ENCODE peak calls at places on chromosomes 13 and 19, in nine cellular contexts. One of them, this sample, is unnamed.

GRCh38 chr13:45104294-45104693 is 16.0 kb upstream of the GTF2F2 start:
- DNase-seq in fibroblast of lung: no peak
- DNase-seq in PC-9: no peak
- DNase-seq in heart left ventricle: no peak
- DNase-seq in lower leg skin: no peak
- DNase-seq in glutamatergic neuron: no peak
- DNase-seq in dorsolateral prefrontal cortex: no peak
- DNase-seq in breast epithelium: no peak
- DNase-seq in retinal pigment epithelial cell: no peak
- DNase-seq in this sample: no peak

GRCh38 chr19:46624958-46625661 is at the start of gene PTGIR:
- DNase-seq in fibroblast of lung: peak; percentile 78
- DNase-seq in PC-9: no peak
- DNase-seq in heart left ventricle: peak; percentile 85
- DNase-seq in lower leg skin: peak; percentile 95
- DNase-seq in glutamatergic neuron: no peak
- DNase-seq in dorsolateral prefrontal cortex: no peak
- DNase-seq in breast epithelium: no peak
- DNase-seq in retinal pigment epithelial cell: no peak
- DNase-seq in this sample: no peak

GRCh38 chr19:17209126-17210036 is 5.8 kb upstream of the USE1 start:
- DNase-seq in fibroblast of lung: peak; percentile 16
- DNase-seq in PC-9: peak; percentile 19
- DNase-seq in heart left ventricle: no peak
- DNase-seq in lower leg skin: no peak
- DNase-seq in glutamatergic neuron: peak; percentile 72
- DNase-seq in dorsolateral prefrontal cortex: no peak
- DNase-seq in breast epithelium: no peak
- DNase-seq in retinal pigment epithelial cell: no peak
- DNase-seq in this sample: no peak

GRCh38 chr19:55441319-55441691 is 1.8 kb downstream of the SHISA7 start:
- DNase-seq in fibroblast of lung: no peak
- DNase-seq in PC-9: no peak
- DNase-seq in heart left ventricle: no peak
- DNase-seq in lower leg skin: no peak
- DNase-seq in glutamatergic neuron: no peak
- DNase-seq in dorsolateral prefrontal cortex: no peak
- DNase-seq in breast epithelium: no peak
- DNase-seq in retinal pigment epithelial cell: no peak
- DNase-seq in this sample: no peak

GRCh38 chr13:40124648-40125045 is 469.2 kb downstream of the COG6 start:
- DNase-seq in fibroblast of lung: no peak
- DNase-seq in PC-9: no peak
- DNase-seq in heart left ventricle: no peak
- DNase-seq in lower leg skin: no peak
- DNase-seq in glutamatergic neuron: no peak
- DNase-seq in dorsolateral prefrontal cortex: no peak
- DNase-seq in breast epithelium: no peak
- DNase-seq in retinal pigment epithelial cell: no peak
- DNase-seq in this sample: no peak

GRCh38 chr13:45630791-45631190 is 15.3 kb upstream of the ERICH6B start:
- DNase-seq in fibroblast of lung: no peak
- DNase-seq in PC-9: no peak
- DNase-seq in heart left ventricle: no peak
- DNase-seq in lower leg skin: no peak
- DNase-seq in glutamatergic neuron: no peak
- DNase-seq in dorsolateral prefrontal cortex: no peak
- DNase-seq in breast epithelium: no peak
- DNase-seq in retinal pigment epithelial cell: no peak
- DNase-seq in this sample: no peak

GRCh38 chr13:105814219-105814901 is 721.1 kb downstream of the EFNB2 start:
- DNase-seq in fibroblast of lung: no peak
- DNase-seq in PC-9: peak; percentile 49
- DNase-seq in heart left ventricle: no peak
- DNase-seq in lower leg skin: no peak
- DNase-seq in glutamatergic neuron: no peak
- DNase-seq in dorsolateral prefrontal cortex: no peak
- DNase-seq in breast epithelium: no peak
- DNase-seq in retinal pigment epithelial cell: peak; percentile 55
- DNase-seq in this sample: no peak

GRCh38 chr13:76349700-76350099 is 536.5 kb downstream of the KCTD12 start:
- DNase-seq in fibroblast of lung: no peak
- DNase-seq in PC-9: no peak
- DNase-seq in heart left ventricle: no peak
- DNase-seq in lower leg skin: no peak
- DNase-seq in glutamatergic neuron: no peak
- DNase-seq in dorsolateral prefrontal cortex: no peak
- DNase-seq in breast epithelium: no peak
- DNase-seq in retinal pigment epithelial cell: peak; percentile 68
- DNase-seq in this sample: peak; percentile 32

GRCh38 chr13:35475960-35476943 is at the start of gene MAB21L1:
- DNase-seq in fibroblast of lung: peak; percentile 52
- DNase-seq in PC-9: no peak
- DNase-seq in heart left ventricle: peak; percentile 46
- DNase-seq in lower leg skin: peak; percentile 78
- DNase-seq in glutamatergic neuron: peak; percentile 72
- DNase-seq in dorsolateral prefrontal cortex: peak; percentile 51
- DNase-seq in breast epithelium: no peak
- DNase-seq in retinal pigment epithelial cell: peak; percentile 89
- DNase-seq in this sample: peak; percentile 36

GRCh38 chr19:30017172-30017571 is 75.1 kb downstream of the URI1 start:
- DNase-seq in fibroblast of lung: no peak
- DNase-seq in PC-9: no peak
- DNase-seq in heart left ventricle: no peak
- DNase-seq in lower leg skin: no peak
- DNase-seq in glutamatergic neuron: no peak
- DNase-seq in dorsolateral prefrontal cortex: no peak
- DNase-seq in breast epithelium: no peak
- DNase-seq in retinal pigment epithelial cell: no peak
- DNase-seq in this sample: no peak

GRCh38 chr19:48940902-48941301 is 7.4 kb downstream of the DHDH start:
- DNase-seq in fibroblast of lung: no peak
- DNase-seq in PC-9: no peak
- DNase-seq in heart left ventricle: no peak
- DNase-seq in lower leg skin: no peak
- DNase-seq in glutamatergic neuron: no peak
- DNase-seq in dorsolateral prefrontal cortex: no peak
- DNase-seq in breast epithelium: no peak
- DNase-seq in retinal pigment epithelial cell: no peak
- DNase-seq in this sample: no peak

GRCh38 chr13:43587376-43587775 is 199.4 kb downstream of the ENOX1 start:
- DNase-seq in fibroblast of lung: no peak
- DNase-seq in PC-9: no peak
- DNase-seq in heart left ventricle: no peak
- DNase-seq in lower leg skin: no peak
- DNase-seq in glutamatergic neuron: no peak
- DNase-seq in dorsolateral prefrontal cortex: no peak
- DNase-seq in breast epithelium: no peak
- DNase-seq in retinal pigment epithelial cell: no peak
- DNase-seq in this sample: no peak

GRCh38 chr19:17255150-17255621 is 9.4 kb downstream of the USHBP1 start:
- DNase-seq in fibroblast of lung: no peak
- DNase-seq in PC-9: peak; percentile 77
- DNase-seq in heart left ventricle: no peak
- DNase-seq in lower leg skin: no peak
- DNase-seq in glutamatergic neuron: no peak
- DNase-seq in dorsolateral prefrontal cortex: no peak
- DNase-seq in breast epithelium: no peak
- DNase-seq in retinal pigment epithelial cell: no peak
- DNase-seq in this sample: no peak

GRCh38 chr19:12777217-12778019 is 2.1 kb upstream of the HOOK2 start:
- DNase-seq in fibroblast of lung: peak; percentile 81
- DNase-seq in PC-9: peak; percentile 85
- DNase-seq in heart left ventricle: peak; percentile 91
- DNase-seq in lower leg skin: peak; percentile 96
- DNase-seq in glutamatergic neuron: peak; percentile 91
- DNase-seq in dorsolateral prefrontal cortex: peak; percentile 78
- DNase-seq in breast epithelium: peak; percentile 77
- DNase-seq in retinal pigment epithelial cell: no peak
- DNase-seq in this sample: no peak

GRCh38 chr13:20492641-20493040 is 33.0 kb downstream of the CRYL1 start:
- DNase-seq in fibroblast of lung: peak; percentile 43
- DNase-seq in PC-9: peak; percentile 33
- DNase-seq in heart left ventricle: no peak
- DNase-seq in lower leg skin: no peak
- DNase-seq in glutamatergic neuron: peak; percentile 32
- DNase-seq in dorsolateral prefrontal cortex: no peak
- DNase-seq in breast epithelium: no peak
- DNase-seq in retinal pigment epithelial cell: no peak
- DNase-seq in this sample: peak; percentile 11

GRCh38 chr19:21148681-21149080 is 6.8 kb downstream of the ZNF431 start:
- DNase-seq in fibroblast of lung: no peak
- DNase-seq in PC-9: no peak
- DNase-seq in heart left ventricle: no peak
- DNase-seq in lower leg skin: no peak
- DNase-seq in glutamatergic neuron: no peak
- DNase-seq in dorsolateral prefrontal cortex: no peak
- DNase-seq in breast epithelium: no peak
- DNase-seq in retinal pigment epithelial cell: no peak
- DNase-seq in this sample: no peak

GRCh38 chr19:21147540-21147939 is 5.7 kb downstream of the ZNF431 start:
- DNase-seq in fibroblast of lung: no peak
- DNase-seq in PC-9: no peak
- DNase-seq in heart left ventricle: no peak
- DNase-seq in lower leg skin: no peak
- DNase-seq in glutamatergic neuron: no peak
- DNase-seq in dorsolateral prefrontal cortex: no peak
- DNase-seq in breast epithelium: no peak
- DNase-seq in retinal pigment epithelial cell: no peak
- DNase-seq in this sample: no peak

GRCh38 chr19:21151460-21151859 is 9.6 kb downstream of the ZNF431 start:
- DNase-seq in fibroblast of lung: no peak
- DNase-seq in PC-9: no peak
- DNase-seq in heart left ventricle: no peak
- DNase-seq in lower leg skin: no peak
- DNase-seq in glutamatergic neuron: no peak
- DNase-seq in dorsolateral prefrontal cortex: no peak
- DNase-seq in breast epithelium: no peak
- DNase-seq in retinal pigment epithelial cell: no peak
- DNase-seq in this sample: no peak

DNA sequence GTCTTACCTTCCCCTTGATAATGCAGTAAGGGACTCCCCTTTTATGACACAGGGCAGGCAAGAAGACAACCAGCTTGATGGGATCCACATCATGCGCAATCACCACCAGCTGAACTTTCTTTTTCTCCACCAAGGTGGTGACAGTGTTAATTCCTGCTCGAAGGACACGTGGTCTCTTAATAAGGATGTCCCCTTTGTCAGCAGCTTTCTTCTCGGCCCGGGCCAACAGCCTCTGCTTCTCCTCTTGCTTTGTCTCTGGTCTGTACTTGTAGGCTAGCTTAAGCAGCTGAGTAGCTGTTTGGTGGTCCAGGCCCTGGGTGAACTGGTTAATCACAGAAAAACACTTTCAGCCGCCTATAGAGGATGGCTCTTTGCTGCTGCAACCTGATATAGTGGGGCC is 8.0 kb downstream of the ZNF431 start:
- DNase-seq in fibroblast of lung: no peak
- DNase-seq in PC-9: no peak
- DNase-seq in heart left ventricle: no peak
- DNase-seq in lower leg skin: no peak
- DNase-seq in glutamatergic neuron: no peak
- DNase-seq in dorsolateral prefrontal cortex: no peak
- DNase-seq in breast epithelium: no peak
- DNase-seq in retinal pigment epithelial cell: no peak
- DNase-seq in this sample: no peak
- TF ChIP-seq CTCF in fibroblast of lung: no peak
- TF ChIP-seq CTCF in PC-9: no peak
- TF ChIP-seq CTCF in heart left ventricle: no peak
- TF ChIP-seq CTCF in lower leg skin: no peak
- TF ChIP-seq CTCF in glutamatergic neuron: no peak
- TF ChIP-seq CTCF in dorsolateral prefrontal cortex: no peak
- TF ChIP-seq CTCF in breast epithelium: no peak
- TF ChIP-seq CTCF in retinal pigment epithelial cell: no peak
- TF ChIP-seq CTCF in this sample: no peak

DNA sequence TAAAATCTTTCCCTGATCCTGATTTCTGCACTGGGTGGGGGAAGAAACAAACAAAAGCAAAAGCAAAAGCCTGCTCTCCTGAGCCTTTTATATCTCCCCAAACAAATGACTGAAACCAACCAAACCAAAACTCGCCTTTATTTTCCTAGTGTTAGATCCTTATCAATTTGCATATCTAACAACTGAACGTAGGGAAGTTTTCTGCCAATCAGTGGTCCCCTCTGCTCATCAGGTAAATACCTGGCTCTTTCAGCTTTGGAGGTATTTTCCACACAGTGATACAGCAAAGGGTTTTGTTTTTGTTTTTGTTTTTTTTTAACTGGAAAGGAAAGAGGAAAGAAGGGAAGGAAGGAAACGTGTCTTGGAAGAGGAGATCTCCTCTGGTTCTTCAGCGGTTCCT is 3.3 kb downstream of the AMER2 start:
- DNase-seq in fibroblast of lung: no peak
- DNase-seq in PC-9: no peak
- DNase-seq in heart left ventricle: no peak
- DNase-seq in lower leg skin: no peak
- DNase-seq in glutamatergic neuron: no peak
- DNase-seq in dorsolateral prefrontal cortex: no peak
- DNase-seq in breast epithelium: no peak
- DNase-seq in retinal pigment epithelial cell: no peak
- DNase-seq in this sample: no peak
- TF ChIP-seq CTCF in fibroblast of lung: no peak
- TF ChIP-seq CTCF in PC-9: no peak
- TF ChIP-seq CTCF in heart left ventricle: no peak
- TF ChIP-seq CTCF in lower leg skin: no peak
- TF ChIP-seq CTCF in glutamatergic neuron: no peak
- TF ChIP-seq CTCF in dorsolateral prefrontal cortex: no peak
- TF ChIP-seq CTCF in breast epithelium: no peak
- TF ChIP-seq CTCF in retinal pigment epithelial cell: no peak
- TF ChIP-seq CTCF in this sample: no peak

GRCh38 chr19:51712461-51713081 is 11.2 kb downstream of the HAS1 start:
- DNase-seq in fibroblast of lung: peak; percentile 27
- DNase-seq in PC-9: peak; percentile 38
- DNase-seq in heart left ventricle: no peak
- DNase-seq in lower leg skin: no peak
- DNase-seq in glutamatergic neuron: no peak
- DNase-seq in dorsolateral prefrontal cortex: no peak
- DNase-seq in breast epithelium: no peak
- DNase-seq in retinal pigment epithelial cell: no peak
- DNase-seq in this sample: no peak
- TF ChIP-seq CTCF in fibroblast of lung: peak; percentile 34
- TF ChIP-seq CTCF in PC-9: peak; percentile 82
- TF ChIP-seq CTCF in heart left ventricle: peak; percentile 27
- TF ChIP-seq CTCF in lower leg skin: no peak
- TF ChIP-seq CTCF in glutamatergic neuron: peak; percentile 44
- TF ChIP-seq CTCF in dorsolateral prefrontal cortex: no peak
- TF ChIP-seq CTCF in breast epithelium: peak; percentile 26
- TF ChIP-seq CTCF in retinal pigment epithelial cell: peak; percentile 78
- TF ChIP-seq CTCF in this sample: peak; percentile 53

GRCh38 chr13:61950828-61951227 is 535.2 kb upstream of the PCDH20 start:
- DNase-seq in fibroblast of lung: no peak
- DNase-seq in PC-9: no peak
- DNase-seq in heart left ventricle: no peak
- DNase-seq in lower leg skin: no peak
- DNase-seq in glutamatergic neuron: no peak
- DNase-seq in dorsolateral prefrontal cortex: no peak
- DNase-seq in breast epithelium: no peak
- DNase-seq in retinal pigment epithelial cell: no peak
- DNase-seq in this sample: no peak

GRCh38 chr13:61954092-61954491 is 538.4 kb upstream of the PCDH20 start:
- DNase-seq in fibroblast of lung: peak; percentile 61
- DNase-seq in PC-9: no peak
- DNase-seq in heart left ventricle: no peak
- DNase-seq in lower leg skin: no peak
- DNase-seq in glutamatergic neuron: no peak
- DNase-seq in dorsolateral prefrontal cortex: no peak
- DNase-seq in breast epithelium: no peak
- DNase-seq in retinal pigment epithelial cell: peak; percentile 17
- DNase-seq in this sample: peak; percentile 40
- TF ChIP-seq CTCF in fibroblast of lung: peak; percentile 43
- TF ChIP-seq CTCF in PC-9: peak; percentile 55
- TF ChIP-seq CTCF in heart left ventricle: peak; percentile 23
- TF ChIP-seq CTCF in lower leg skin: no peak
- TF ChIP-seq CTCF in glutamatergic neuron: no peak
- TF ChIP-seq CTCF in dorsolateral prefrontal cortex: peak; percentile 71
- TF ChIP-seq CTCF in breast epithelium: no peak
- TF ChIP-seq CTCF in retinal pigment epithelial cell: peak; percentile 42
- TF ChIP-seq CTCF in this sample: peak; percentile 45